ENCODE peak calls at places on chromosomes 5 and 9, in five cellular contexts. One of them, this sample, is unnamed.
A peak's percentile ranks its signal among the peaks of the same experiment; 100 is the strongest.

GRCh38 chr5:32605766-32606152 is 20.4 kb downstream of the SUB1 start:
- DNase-seq in T-helper 1 cell: no peak
- DNase-seq in Kasumi-1: no peak
- DNase-seq in ovary: no peak
- DNase-seq in amygdala: no peak
- DNase-seq in this sample: no peak

GRCh38 chr5:54643679-54644078 is 126.1 kb downstream of the SNX18 start:
- DNase-seq in Kasumi-1: no peak
- DNase-seq in amygdala: no peak
- DNase-seq in ovary: no peak
- DNase-seq in T-helper 1 cell: no peak
- DNase-seq in this sample: peak; percentile 75

GRCh38 chr5:167460449-167461020 is 830.9 kb upstream of the WWC1 start:
- DNase-seq in amygdala: no peak
- DNase-seq in ovary: no peak
- DNase-seq in T-helper 1 cell: no peak
- DNase-seq in Kasumi-1: no peak
- DNase-seq in this sample: no peak

GRCh38 chr9:6007770-6008168 is 7.7 kb downstream of the RANBP6 start:
- DNase-seq in amygdala: peak; percentile 85
- DNase-seq in ovary: peak; percentile 91
- DNase-seq in T-helper 1 cell: peak; percentile 74
- DNase-seq in Kasumi-1: peak; percentile 5
- DNase-seq in this sample: no peak

GRCh38 chr5:144566747-144567415 is 396.2 kb downstream of the KCTD16 start:
- DNase-seq in T-helper 1 cell: no peak
- DNase-seq in ovary: no peak
- DNase-seq in Kasumi-1: no peak
- DNase-seq in amygdala: no peak
- DNase-seq in this sample: peak; percentile 15

GRCh38 chr5:134462761-134463160 is 51.1 kb upstream of the CDKN2AIPNL start:
- DNase-seq in amygdala: no peak
- DNase-seq in Kasumi-1: no peak
- DNase-seq in T-helper 1 cell: no peak
- DNase-seq in ovary: no peak
- DNase-seq in this sample: no peak

GRCh38 chr9:17761984-17762676 is 183.3 kb downstream of the SH3GL2 start:
- DNase-seq in ovary: no peak
- DNase-seq in amygdala: no peak
- DNase-seq in T-helper 1 cell: no peak
- DNase-seq in Kasumi-1: no peak
- DNase-seq in this sample: no peak

GRCh38 chr9:34547960-34548603 is 25.3 kb upstream of the ENHO start:
- DNase-seq in amygdala: peak; percentile 39
- DNase-seq in T-helper 1 cell: no peak
- DNase-seq in ovary: peak; percentile 87
- DNase-seq in Kasumi-1: peak; percentile 44
- DNase-seq in this sample: peak; percentile 27

GRCh38 chr5:36876965-36877666 is 547 bp downstream of the NIPBL start:
- DNase-seq in Kasumi-1: peak; percentile 58
- DNase-seq in ovary: peak; percentile 80
- DNase-seq in T-helper 1 cell: peak; percentile 58
- DNase-seq in amygdala: peak; percentile 46
- DNase-seq in this sample: no peak

GRCh38 chr9:14313951-14314423 is at the start of gene NFIB:
- DNase-seq in T-helper 1 cell: no peak
- DNase-seq in amygdala: peak; percentile 48
- DNase-seq in Kasumi-1: no peak
- DNase-seq in ovary: peak; percentile 81
- DNase-seq in this sample: no peak

GRCh38 chr5:112691341-112691685 is 46.4 kb upstream of the APC start:
- DNase-seq in amygdala: no peak
- DNase-seq in Kasumi-1: no peak
- DNase-seq in ovary: no peak
- DNase-seq in T-helper 1 cell: no peak
- DNase-seq in this sample: no peak

GRCh38 chr5:169121631-169122420 is 179.1 kb downstream of the SLIT3 start:
- DNase-seq in amygdala: no peak
- DNase-seq in Kasumi-1: no peak
- DNase-seq in T-helper 1 cell: no peak
- DNase-seq in ovary: no peak
- DNase-seq in this sample: peak; percentile 80

GRCh38 chr5:1734271-1734907 is 65.2 kb downstream of the MRPL36 start:
- DNase-seq in ovary: no peak
- DNase-seq in T-helper 1 cell: no peak
- DNase-seq in Kasumi-1: no peak
- DNase-seq in amygdala: no peak
- DNase-seq in this sample: no peak

GRCh38 chr9:79623799-79624721 is 52.3 kb downstream of the TLE4 start:
- DNase-seq in T-helper 1 cell: no peak
- DNase-seq in Kasumi-1: peak; percentile 83
- DNase-seq in ovary: no peak
- DNase-seq in amygdala: no peak
- DNase-seq in this sample: no peak

GRCh38 chr5:72018158-72018803 is 89.0 kb upstream of the MAP1B start:
- DNase-seq in T-helper 1 cell: peak; percentile 27
- DNase-seq in amygdala: no peak
- DNase-seq in ovary: no peak
- DNase-seq in Kasumi-1: peak; percentile 73
- DNase-seq in this sample: no peak

GRCh38 chr9:89457376-89457855 is 40.5 kb downstream of the SEMA4D start:
- DNase-seq in T-helper 1 cell: no peak
- DNase-seq in Kasumi-1: no peak
- DNase-seq in amygdala: no peak
- DNase-seq in ovary: no peak
- DNase-seq in this sample: no peak

GRCh38 chr9:114900937-114901802 is 29.2 kb downstream of the TNFSF8 start:
- DNase-seq in ovary: no peak
- DNase-seq in Kasumi-1: no peak
- DNase-seq in T-helper 1 cell: no peak
- DNase-seq in amygdala: no peak
- DNase-seq in this sample: no peak

GRCh38 chr5:169287529-169287928 is 13.4 kb downstream of the SLIT3 start:
- DNase-seq in ovary: no peak
- DNase-seq in Kasumi-1: no peak
- DNase-seq in amygdala: no peak
- DNase-seq in T-helper 1 cell: no peak
- DNase-seq in this sample: no peak

GRCh38 chr9:29176786-29177185 is 1603.5 kb upstream of the C9orf72 start:
- DNase-seq in Kasumi-1: no peak
- DNase-seq in T-helper 1 cell: no peak
- DNase-seq in amygdala: no peak
- DNase-seq in ovary: no peak
- DNase-seq in this sample: no peak

GRCh38 chr9:130943780-130944179 is 4.7 kb upstream of the FIBCD1 start:
- DNase-seq in ovary: no peak
- DNase-seq in Kasumi-1: no peak
- DNase-seq in T-helper 1 cell: no peak
- DNase-seq in amygdala: no peak
- DNase-seq in this sample: no peak

GRCh38 chr5:179293276-179293675 is 52.0 kb downstream of the ADAMTS2 start:
- DNase-seq in Kasumi-1: no peak
- DNase-seq in T-helper 1 cell: no peak
- DNase-seq in amygdala: no peak
- DNase-seq in ovary: peak; percentile 29
- DNase-seq in this sample: no peak

GRCh38 chr5:157575096-157575872 is at the start of gene ADAM19:
- DNase-seq in amygdala: no peak
- DNase-seq in ovary: peak; percentile 80
- DNase-seq in T-helper 1 cell: peak; percentile 44
- DNase-seq in Kasumi-1: no peak
- DNase-seq in this sample: no peak

GRCh38 chr5:147148715-147149114 is 86.1 kb upstream of the STK32A start:
- DNase-seq in ovary: no peak
- DNase-seq in T-helper 1 cell: no peak
- DNase-seq in amygdala: no peak
- DNase-seq in Kasumi-1: no peak
- DNase-seq in this sample: no peak

GRCh38 chr9:131747352-131747751 is 7.5 kb upstream of the RAPGEF1 start:
- DNase-seq in T-helper 1 cell: no peak
- DNase-seq in Kasumi-1: peak; percentile 87
- DNase-seq in amygdala: no peak
- DNase-seq in ovary: no peak
- DNase-seq in this sample: no peak

This sample was measured in stromal cell of bone marrow.